ENCODE peak calls at places on chromosome 20, in ten cellular contexts. Z is breast epithelium, F is stomach, S is adrenal gland, D is ovary, W is body of pancreas, L is prostate gland, H is sigmoid colon, J is transverse colon, X is IMR-90. Y is an unnamed sample.

GRCh38 chr20:33640287-33640686 is 21.8 kb upstream of the C20orf144 start:
- DNase-seq in J (no peak), D (no peak), S (no peak), F (no peak), L (no peak), H (no peak), X (no peak), Z (no peak), W (no peak), Y (peak)

GRCh38 chr20:23508449-23508848 is 17.5 kb downstream of the CST8 start:
- DNase-seq in X (no peak), L (no peak), Z (no peak), H (no peak), W (no peak), D (no peak), F (no peak), J (no peak), S (no peak), Y (no peak)

GRCh38 chr20:23583526-23583925 is 15.2 kb upstream of the CST9L start:
- DNase-seq in H (no peak), Z (no peak), L (no peak), J (no peak), S (no peak), W (no peak), X (no peak), F (no peak), D (no peak), Y (no peak)

GRCh38 chr20:62488470-62488869 is 12.7 kb upstream of the GATA5 start:
- DNase-seq in D (no peak), X (no peak), F (no peak), L (no peak), H (no peak), Z (no peak), S (no peak), W (no peak), J (no peak), Y (no peak)

GRCh38 chr20:37520417-37520751 is 666 bp upstream of the NNAT start:
- DNase-seq in Z (no peak), H (no peak), X (no peak), S (no peak), F (peak), D (no peak), W (no peak), J (no peak), L (no peak), Y (peak)

GRCh38 chr20:14197097-14197496 is 140.3 kb downstream of the FLRT3 start:
- DNase-seq in Z (no peak), W (no peak), D (no peak), L (no peak), S (no peak), H (no peak), J (no peak), F (no peak), X (peak), Y (no peak)

GRCh38 chr20:52806918-52807317 is 165.2 kb upstream of the TSHZ2 start:
- DNase-seq in W (no peak), X (no peak), L (no peak), J (no peak), S (no peak), D (no peak), Z (no peak), H (no peak), F (no peak), Y (no peak)

GRCh38 chr20:38143646-38144554 is 21.2 kb downstream of the TGM2 start:
- DNase-seq in H (no peak), W (peak), Z (no peak), F (peak), J (peak), L (no peak), D (no peak), S (peak), X (peak), Y (no peak)

GRCh38 chr20:41141153-41141815 is 3.9 kb downstream of the PLCG1 start:
- DNase-seq in S (peak), Z (no peak), X (peak), L (no peak), F (no peak), J (peak), H (peak), D (no peak), W (no peak), Y (no peak)

GRCh38 chr20:38167851-38168760 is 3.0 kb upstream of the TGM2 start:
- DNase-seq in L (no peak), S (peak), W (peak), D (no peak), X (peak), F (peak), H (peak), J (peak), Z (no peak), Y (no peak)

GRCh38 chr20:35359335-35359997 is 52.3 kb downstream of the UQCC1 start:
- DNase-seq in X (no peak), D (no peak), Z (no peak), S (no peak), H (no peak), W (peak), F (no peak), L (peak), J (no peak), Y (no peak)

GRCh38 chr20:45971675-45972499 is at the start of gene ZNF335:
- DNase-seq in L (peak), X (peak), Z (peak), S (peak), W (peak), J (peak), D (peak), H (peak), F (peak), Y (peak)
- TF ChIP-seq CTCF in L (peak), X (peak), Z (peak), S (peak), W (peak), J (peak), D (peak), H (peak), F (peak), Y (no peak)

GRCh38 chr20:47353224-47353696 is 3.2 kb downstream of the ZMYND8 start:
- DNase-seq in D (no peak), J (no peak), F (no peak), S (no peak), W (no peak), L (no peak), Z (no peak), H (no peak), X (no peak), Y (no peak)

GRCh38 chr20:47352332-47353223 is 3.9 kb downstream of the ZMYND8 start:
- DNase-seq in S (peak), X (no peak), L (no peak), F (peak), H (no peak), Z (no peak), D (peak), W (peak), J (peak), Y (no peak)

GRCh38 chr20:47354388-47354709 is 2.1 kb downstream of the ZMYND8 start:
- DNase-seq in W (no peak), F (no peak), H (no peak), S (no peak), J (no peak), X (no peak), L (no peak), D (no peak), Z (no peak), Y (no peak)

GRCh38 chr20:47354710-47355488 is 1.6 kb downstream of the ZMYND8 start:
- DNase-seq in L (no peak), J (no peak), Z (no peak), S (no peak), H (no peak), X (peak), W (no peak), D (no peak), F (no peak), Y (no peak)

GRCh38 chr20:47353697-47354387 is 2.7 kb downstream of the ZMYND8 start:
- DNase-seq in S (no peak), J (no peak), Z (no peak), H (no peak), F (no peak), L (no peak), W (no peak), D (no peak), X (no peak), Y (no peak)
- TF ChIP-seq POLR2A in S (peak), J (no peak), Z (no peak), H (no peak), F (peak), L (no peak), W (no peak), D (no peak), X (no peak), Y (no peak)

DNA sequence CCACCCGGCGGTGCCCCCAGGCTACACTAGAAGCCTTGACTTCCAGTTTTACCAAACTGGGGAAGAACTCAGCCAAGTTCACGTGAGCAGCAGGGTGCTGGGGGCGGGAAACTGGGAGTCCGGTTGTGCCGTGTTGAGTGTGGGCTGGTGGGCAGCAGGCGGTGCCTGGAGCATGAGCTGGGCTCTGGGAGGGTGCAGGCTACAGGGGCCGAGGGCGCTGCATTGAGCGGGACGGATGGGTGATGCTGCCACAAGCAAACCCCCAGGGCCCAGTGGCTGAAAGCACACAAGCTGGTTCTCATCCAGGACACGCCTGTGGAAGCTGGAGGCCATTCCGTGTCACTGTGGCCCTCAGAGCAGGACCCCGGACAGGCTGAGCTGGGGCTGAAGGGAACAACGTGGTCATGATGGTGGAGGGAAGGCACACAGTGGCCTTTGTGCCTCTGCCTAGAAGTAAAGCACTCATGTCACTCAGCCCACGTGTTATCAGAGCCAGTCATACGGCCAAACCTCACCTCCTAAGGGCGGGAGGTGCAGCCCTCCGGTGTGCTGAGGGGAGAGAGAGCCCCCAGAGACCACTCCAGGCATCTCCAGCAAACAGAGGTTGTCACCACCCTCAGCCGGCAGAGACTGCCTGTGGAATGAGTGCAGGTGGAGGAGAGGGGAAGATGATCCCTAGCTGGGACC is 29.5 kb downstream of the RBM38 start:
- DNase-seq in H (no peak), J (no peak), D (no peak), W (no peak), S (no peak), X (no peak), F (no peak), Z (no peak), L (no peak), Y (no peak)
- TF ChIP-seq CTCF in H (no peak), J (no peak), D (no peak), W (no peak), S (no peak), X (no peak), F (no peak), Z (no peak), L (no peak), Y (no peak)

DNA sequence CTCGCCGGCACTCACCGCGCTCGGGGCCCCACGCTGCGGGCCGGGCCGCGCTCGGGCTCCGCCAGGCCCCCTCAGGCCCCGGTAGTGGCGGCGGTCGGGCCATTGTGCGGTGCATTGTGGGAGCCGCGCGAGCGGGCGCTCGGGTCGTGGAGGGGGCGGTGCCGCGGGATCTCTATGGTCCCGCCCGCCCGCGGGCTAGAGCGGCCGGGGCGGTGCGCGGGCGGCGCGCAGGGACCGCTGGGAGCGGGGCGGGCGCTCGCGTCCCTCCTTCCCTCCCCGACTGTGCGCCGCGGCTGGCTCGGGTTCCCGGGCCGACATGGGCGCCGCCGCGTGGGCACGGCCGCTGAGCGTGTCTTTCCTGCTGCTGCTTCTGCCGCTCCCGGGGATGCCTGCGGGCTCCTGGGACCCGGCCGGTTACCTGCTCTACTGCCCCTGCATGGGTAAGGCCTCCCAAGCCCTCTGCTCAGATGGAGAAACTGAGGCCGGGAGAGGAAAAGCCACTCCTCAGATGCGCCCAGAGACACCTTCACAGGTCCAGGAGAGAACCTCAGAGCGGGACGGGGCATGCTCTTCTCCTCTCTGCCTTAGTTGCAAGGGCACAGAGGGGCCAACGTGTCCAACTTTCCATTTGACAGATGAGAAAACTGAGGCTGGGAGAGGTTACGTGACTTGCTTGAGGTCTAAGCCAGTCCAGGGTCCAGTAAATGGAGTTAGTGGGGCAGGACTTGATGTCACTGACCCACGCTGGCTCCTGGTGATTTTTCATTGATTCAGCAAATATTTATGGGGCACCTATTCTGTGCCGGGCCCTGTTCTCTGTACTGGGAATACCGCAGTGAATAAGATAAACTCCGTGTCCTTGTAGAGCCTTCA is at the start of the genes PLAGL2 and POFUT1:
- DNase-seq in F (peak), H (peak), J (peak), X (peak), Z (peak), L (peak), W (peak), D (peak), S (peak), Y (peak)
- TF ChIP-seq POLR2A in F (no peak), H (peak), J (peak), X (peak), Z (no peak), L (peak), W (peak), D (peak), S (peak), Y (no peak)

DNA sequence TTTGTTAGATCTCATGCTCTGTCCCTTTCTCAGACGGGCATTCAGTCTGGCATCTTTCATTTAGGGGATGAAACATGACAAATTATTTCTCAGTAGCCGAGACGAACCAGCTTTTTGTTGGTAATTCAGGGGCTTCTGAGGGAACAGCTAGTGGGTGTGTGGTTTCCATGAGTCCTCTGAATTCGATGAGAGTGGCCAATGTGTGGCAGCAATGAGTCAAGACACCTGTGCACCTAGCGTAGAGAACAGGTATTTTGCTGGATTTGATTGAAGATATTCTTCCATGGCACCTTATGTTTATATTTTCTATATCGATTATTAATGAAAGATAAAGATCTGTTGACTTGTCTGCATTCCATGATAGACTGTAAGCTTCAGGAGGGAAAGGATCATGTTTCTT is 696.9 kb downstream of the DHX35 start:
- DNase-seq in L (no peak), D (no peak), W (no peak), H (no peak), X (no peak), S (no peak), J (no peak), F (no peak), Z (no peak), Y (no peak)
- TF ChIP-seq CTCF in L (no peak), D (no peak), W (no peak), H (no peak), X (no peak), S (no peak), J (no peak), F (no peak), Z (no peak), Y (no peak)

DNA sequence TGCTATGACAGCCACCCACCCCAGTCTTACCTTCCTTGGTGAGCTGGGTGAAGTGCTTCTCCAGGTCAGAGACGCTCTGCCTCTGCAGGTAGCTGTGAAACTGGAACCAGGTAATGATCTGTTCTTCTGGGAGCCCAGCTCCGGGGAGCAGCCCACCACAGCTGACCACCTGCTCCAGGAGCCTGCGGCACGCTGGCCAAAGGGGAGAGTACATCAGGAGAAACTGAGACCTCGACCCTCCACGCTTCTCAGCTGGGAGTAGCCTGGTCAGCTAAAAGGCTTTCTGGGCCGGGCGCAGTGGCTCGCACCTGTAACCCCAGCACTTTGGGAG is 82.8 kb downstream of the PTPN1 start:
- DNase-seq in F (no peak), W (no peak), X (no peak), J (no peak), S (no peak), Z (no peak), L (no peak), D (no peak), H (no peak), Y (no peak)
- TF ChIP-seq POLR2A in F (no peak), W (no peak), X (no peak), J (no peak), S (no peak), Z (no peak), L (no peak), D (no peak), H (no peak), Y (no peak)

GRCh38 chr20:46037036-46037435 is 8.0 kb downstream of the SLC12A5 start:
- DNase-seq in S (no peak), W (no peak), L (no peak), D (no peak), X (no peak), F (no peak), Z (no peak), J (no peak), H (no peak), Y (no peak)

GRCh38 chr20:46035713-46036112 is 6.7 kb downstream of the SLC12A5 start:
- DNase-seq in S (no peak), L (no peak), H (no peak), D (no peak), J (no peak), Z (no peak), W (no peak), X (no peak), F (no peak), Y (no peak)

GRCh38 chr20:46034039-46034438 is 5.0 kb downstream of the SLC12A5 start:
- DNase-seq in Z (no peak), D (no peak), H (no peak), S (no peak), L (no peak), F (no peak), J (no peak), X (no peak), W (no peak), Y (no peak)

GRCh38 chr20:46036370-46036769 is 7.4 kb downstream of the SLC12A5 start:
- DNase-seq in X (no peak), F (no peak), J (no peak), L (no peak), D (no peak), H (no peak), Z (no peak), S (no peak), W (no peak), Y (no peak)

DNA sequence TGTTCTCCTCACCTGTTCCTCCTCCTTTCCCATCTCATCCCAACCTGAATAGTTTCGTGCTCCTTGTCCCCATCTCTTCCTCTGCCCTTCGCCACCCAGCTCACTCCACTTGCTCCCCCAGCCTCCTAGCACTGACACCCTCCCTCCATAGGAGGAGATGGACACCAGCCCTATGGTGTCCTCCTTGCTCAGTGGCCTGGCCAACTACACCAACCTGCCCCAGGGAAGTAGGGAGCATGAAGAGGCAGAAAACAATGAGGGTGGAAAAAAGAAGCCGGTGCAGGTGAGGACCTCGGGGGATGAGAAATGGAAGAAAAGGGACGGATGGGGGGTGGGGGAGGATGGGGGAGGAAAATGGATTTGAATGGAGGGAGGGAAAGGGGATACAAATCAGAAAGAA is 6.2 kb downstream of the SLC12A5 start:
- DNase-seq in D (no peak), X (no peak), F (no peak), Z (no peak), J (no peak), H (no peak), L (no peak), S (no peak), W (no peak), Y (no peak)
- TF ChIP-seq CTCF in D (no peak), X (no peak), F (no peak), Z (no peak), J (no peak), H (no peak), L (no peak), S (no peak), W (no peak), Y (no peak)